ENCODE peak calls at places on chromosomes 6 and 20, in nine cellular contexts. O, P, E, Q, G, K, U, B and I are unnamed samples.

GRCh38 chr6:113632220-113632864 is 224.8 kb upstream of the MARCKS start:
- DNase-seq in O (no peak), P (peak; percentile 88), E (no peak), Q (no peak), G (no peak), K (peak; percentile 27), U (no peak), B (peak; percentile 98), I (peak; percentile 95)

GRCh38 chr20:44941292-44941691 is 18.9 kb downstream of the TOMM34 start:
- DNase-seq in O (no peak), P (no peak), E (no peak), Q (no peak), G (no peak), K (no peak), U (no peak), B (no peak), I (no peak)

GRCh38 chr6:121965739-121966138 is 433.7 kb upstream of the HSF2 start:
- DNase-seq in O (no peak), P (no peak), E (no peak), Q (no peak), G (no peak), K (no peak), U (no peak), B (no peak), I (no peak)

GRCh38 chr6:20691185-20691584 is 156.9 kb downstream of the CDKAL1 start:
- DNase-seq in O (no peak), P (no peak), E (no peak), Q (no peak), G (no peak), K (no peak), U (no peak), B (no peak), I (no peak)

GRCh38 chr20:21499641-21500040 is 14.2 kb downstream of the NKX2-2 start:
- DNase-seq in O (no peak), P (no peak), E (no peak), Q (no peak), G (no peak), K (no peak), U (no peak), B (no peak), I (no peak)

GRCh38 chr6:45590751-45591184 is 213.0 kb upstream of the SUPT3H start:
- DNase-seq in O (no peak), P (peak; percentile 76), E (no peak), Q (no peak), G (no peak), K (no peak), U (no peak), B (peak; percentile 88), I (peak; percentile 27)

GRCh38 chr20:63641792-63642517 is 11.3 kb downstream of the STMN3 start:
- DNase-seq in O (peak; percentile 95), P (no peak), E (peak; percentile 96), Q (no peak), G (peak; percentile 97), K (peak; percentile 97), U (peak; percentile 86), B (peak; percentile 64), I (peak; percentile 72)

GRCh38 chr20:9610665-9611064 is 96.3 kb downstream of the LAMP5 start:
- DNase-seq in O (no peak), P (no peak), E (no peak), Q (no peak), G (no peak), K (no peak), U (no peak), B (no peak), I (no peak)

GRCh38 chr20:3374296-3374695 is 33.2 kb downstream of the DNAAF9 start:
- DNase-seq in O (no peak), P (no peak), E (no peak), Q (no peak), G (no peak), K (no peak), U (no peak), B (no peak), I (no peak)

GRCh38 chr6:48177786-48178185 is 66.8 kb upstream of the PTCHD4 start:
- DNase-seq in O (no peak), P (no peak), E (no peak), Q (no peak), G (no peak), K (no peak), U (no peak), B (no peak), I (no peak)

GRCh38 chr20:54058420-54059139 is 11.8 kb downstream of the BCAS1 start:
- DNase-seq in O (no peak), P (no peak), E (no peak), Q (no peak), G (no peak), K (peak; percentile 19), U (no peak), B (no peak), I (no peak)

GRCh38 chr6:154874684-154875594 is 120.2 kb upstream of the TIAM2 start:
- DNase-seq in O (no peak), P (no peak), E (no peak), Q (no peak), G (no peak), K (no peak), U (no peak), B (no peak), I (no peak)

GRCh38 chr20:43722153-43722505 is 4.7 kb downstream of the GTSF1L start:
- DNase-seq in O (no peak), P (no peak), E (peak; percentile 32), Q (no peak), G (peak; percentile 88), K (no peak), U (no peak), B (no peak), I (no peak)

GRCh38 chr20:5448449-5449118 is 131.8 kb upstream of the PROKR2 start:
- DNase-seq in O (no peak), P (peak; percentile 63), E (peak; percentile 48), Q (peak; percentile 24), G (peak; percentile 14), K (peak; percentile 57), U (peak; percentile 44), B (peak; percentile 57), I (peak; percentile 23)

GRCh38 chr6:89239338-89239737 is 22.2 kb upstream of the GABRR1 start:
- DNase-seq in O (no peak), P (no peak), E (peak; percentile 35), Q (peak; percentile 74), G (peak; percentile 41), K (peak; percentile 66), U (no peak), B (no peak), I (peak; percentile 3)

GRCh38 chr6:136014454-136015421 is 163.2 kb downstream of the PDE7B start:
- DNase-seq in O (no peak), P (peak; percentile 91), E (no peak), Q (no peak), G (no peak), K (no peak), U (no peak), B (peak; percentile 98), I (peak; percentile 100)

GRCh38 chr20:5827098-5827853 is 77.1 kb downstream of the SHLD1 start:
- DNase-seq in O (no peak), P (no peak), E (no peak), Q (no peak), G (no peak), K (no peak), U (no peak), B (no peak), I (no peak)

GRCh38 chr20:32326507-32326851 is 31.7 kb upstream of the ASXL1 start:
- DNase-seq in O (no peak), P (no peak), E (no peak), Q (no peak), G (no peak), K (no peak), U (no peak), B (no peak), I (peak; percentile 27)

GRCh38 chr6:104700371-104701185 is 159.1 kb downstream of the HACE1 start:
- DNase-seq in O (no peak), P (no peak), E (no peak), Q (no peak), G (no peak), K (no peak), U (no peak), B (no peak), I (no peak)

GRCh38 chr6:161245363-161245762 is 28.5 kb downstream of the AGPAT4 start:
- DNase-seq in O (peak; percentile 9), P (no peak), E (no peak), Q (no peak), G (no peak), K (no peak), U (no peak), B (no peak), I (no peak)

GRCh38 chr20:21505810-21506530 is 7.9 kb downstream of the NKX2-2 start:
- DNase-seq in O (no peak), P (no peak), E (peak; percentile 32), Q (no peak), G (peak; percentile 70), K (no peak), U (peak; percentile 48), B (peak; percentile 64), I (peak; percentile 36)

GRCh38 chr6:116008470-116009229 is 52.0 kb downstream of the FRK start:
- DNase-seq in O (no peak), P (peak; percentile 81), E (no peak), Q (no peak), G (no peak), K (peak; percentile 33), U (peak; percentile 40), B (peak; percentile 88), I (peak; percentile 75)

GRCh38 chr20:52003976-52004375 is 187.6 kb downstream of the ZFP64 start:
- DNase-seq in O (no peak), P (no peak), E (no peak), Q (no peak), G (no peak), K (no peak), U (no peak), B (no peak), I (no peak)

GRCh38 chr20:55242853-55243252 is 762.5 kb downstream of the CBLN4 start:
- DNase-seq in O (no peak), P (no peak), E (no peak), Q (no peak), G (no peak), K (no peak), U (no peak), B (no peak), I (no peak)

GRCh38 chr20:32527447-32528055 is 57.6 kb downstream of the NOL4L start:
- DNase-seq in O (no peak), P (no peak), E (no peak), Q (no peak), G (peak; percentile 45), K (no peak), U (no peak), B (no peak), I (no peak)

GRCh38 chr20:44231713-44232468 is 15.2 kb upstream of the GDAP1L1 start:
- DNase-seq in O (peak; percentile 55), P (peak; percentile 15), E (no peak), Q (no peak), G (no peak), K (no peak), U (no peak), B (no peak), I (no peak)

GRCh38 chr20:50274570-50275430 is 84.2 kb downstream of the CEBPB start:
- DNase-seq in O (peak; percentile 93), P (no peak), E (no peak), Q (peak; percentile 96), G (no peak), K (no peak), U (peak; percentile 82), B (no peak), I (no peak)

GRCh38 chr20:45445805-45446562 is 23.6 kb upstream of the WFDC2 start:
- DNase-seq in O (no peak), P (peak; percentile 36), E (no peak), Q (peak; percentile 47), G (no peak), K (peak; percentile 48), U (no peak), B (peak; percentile 49), I (peak; percentile 17)